ENCODE peak calls at places on chromosomes 16 and 17, in four cellular contexts. Q is lower lobe of right lung, P is mucosa of descending colon, J is GM10248. Z is an unnamed sample.

GRCh38 chr16:64615647-64616280 is 506.1 kb downstream of the CDH11 start:
- DNase-seq in Q (no peak), P (no peak), J (no peak), Z (no peak)

GRCh38 chr17:38749222-38750043 is 1.3 kb upstream of the PCGF2 start:
- DNase-seq in Q (peak; percentile 92), P (peak; percentile 88), J (no peak), Z (no peak)

GRCh38 chr17:64420143-64420670 is 28.7 kb upstream of the MILR1 start:
- DNase-seq in Q (no peak), P (no peak), J (peak; percentile 66), Z (peak; percentile 55)

GRCh38 chr16:47461598-47462266 is 601 bp downstream of the PHKB start:
- DNase-seq in Q (no peak), P (no peak), J (peak; percentile 35), Z (peak; percentile 69)

GRCh38 chr17:40071720-40072480 is 9.1 kb downstream of the THRA start:
- DNase-seq in Q (peak; percentile 85), P (peak; percentile 87), J (no peak), Z (no peak)

GRCh38 chr16:81544261-81544660 is 99.7 kb downstream of the CMIP start:
- DNase-seq in Q (peak; percentile 46), P (no peak), J (no peak), Z (no peak)

GRCh38 chr17:35449371-35449931 is 885 bp upstream of the SLFN13 start:
- DNase-seq in Q (peak; percentile 60), P (peak; percentile 34), J (peak; percentile 58), Z (no peak)

GRCh38 chr16:27485811-27486210 is 63.9 kb downstream of the GTF3C1 start:
- DNase-seq in Q (no peak), P (no peak), J (no peak), Z (no peak)

GRCh38 chr17:60383379-60383778 is 8.6 kb downstream of the USP32 start:
- DNase-seq in Q (no peak), P (no peak), J (no peak), Z (no peak)

GRCh38 chr17:50672831-50673551 is 34.7 kb downstream of the ANKRD40 start:
- DNase-seq in Q (no peak), P (peak; percentile 27), J (no peak), Z (no peak)

GRCh38 chr16:58563235-58563634 is 47.9 kb downstream of the SETD6 start:
- DNase-seq in Q (no peak), P (no peak), J (no peak), Z (no peak)

GRCh38 chr16:25210758-25211157 is 6.0 kb upstream of the AQP8 start:
- DNase-seq in Q (no peak), P (no peak), J (no peak), Z (no peak)

GRCh38 chr16:24045641-24046040 is 209.9 kb downstream of the PRKCB start:
- DNase-seq in Q (no peak), P (no peak), J (no peak), Z (no peak)

GRCh38 chr16:24700549-24701392 is 28.7 kb upstream of the TNRC6A start:
- DNase-seq in Q (peak; percentile 46), P (peak; percentile 27), J (no peak), Z (no peak)

GRCh38 chr17:16952401-16952800 is 19.5 kb downstream of the TNFRSF13B start:
- DNase-seq in Q (no peak), P (no peak), J (no peak), Z (no peak)

GRCh38 chr16:75138636-75139035 is 9.7 kb upstream of the ZFP1 start:
- DNase-seq in Q (no peak), P (no peak), J (no peak), Z (no peak)

GRCh38 chr16:84692451-84692850 is 7.3 kb upstream of the USP10 start:
- DNase-seq in Q (no peak), P (no peak), J (no peak), Z (no peak)

GRCh38 chr16:65875362-65876199 is 490.9 kb upstream of the CDH5 start:
- DNase-seq in Q (no peak), P (no peak), J (no peak), Z (no peak)

GRCh38 chr17:12620200-12620720 is 45.4 kb upstream of the MYOCD start:
- DNase-seq in Q (no peak), P (no peak), J (no peak), Z (no peak)

GRCh38 chr16:23124315-23124714 is 24.9 kb downstream of the USP31 start:
- DNase-seq in Q (no peak), P (no peak), J (no peak), Z (no peak)

GRCh38 chr17:55727275-55727674 is 4.6 kb upstream of the TMEM100 start:
- DNase-seq in Q (no peak), P (no peak), J (no peak), Z (no peak)

GRCh38 chr17:5838661-5839300 is 231.4 kb upstream of the WSCD1 start:
- DNase-seq in Q (no peak), P (no peak), J (no peak), Z (no peak)

GRCh38 chr16:25700547-25700946 is 8.8 kb downstream of the HS3ST4 start:
- DNase-seq in Q (no peak), P (no peak), J (no peak), Z (no peak)

GRCh38 chr17:64159051-64159590 is 29.2 kb upstream of the ERN1 start:
- DNase-seq in Q (no peak), P (no peak), J (no peak), Z (no peak)

DNA sequence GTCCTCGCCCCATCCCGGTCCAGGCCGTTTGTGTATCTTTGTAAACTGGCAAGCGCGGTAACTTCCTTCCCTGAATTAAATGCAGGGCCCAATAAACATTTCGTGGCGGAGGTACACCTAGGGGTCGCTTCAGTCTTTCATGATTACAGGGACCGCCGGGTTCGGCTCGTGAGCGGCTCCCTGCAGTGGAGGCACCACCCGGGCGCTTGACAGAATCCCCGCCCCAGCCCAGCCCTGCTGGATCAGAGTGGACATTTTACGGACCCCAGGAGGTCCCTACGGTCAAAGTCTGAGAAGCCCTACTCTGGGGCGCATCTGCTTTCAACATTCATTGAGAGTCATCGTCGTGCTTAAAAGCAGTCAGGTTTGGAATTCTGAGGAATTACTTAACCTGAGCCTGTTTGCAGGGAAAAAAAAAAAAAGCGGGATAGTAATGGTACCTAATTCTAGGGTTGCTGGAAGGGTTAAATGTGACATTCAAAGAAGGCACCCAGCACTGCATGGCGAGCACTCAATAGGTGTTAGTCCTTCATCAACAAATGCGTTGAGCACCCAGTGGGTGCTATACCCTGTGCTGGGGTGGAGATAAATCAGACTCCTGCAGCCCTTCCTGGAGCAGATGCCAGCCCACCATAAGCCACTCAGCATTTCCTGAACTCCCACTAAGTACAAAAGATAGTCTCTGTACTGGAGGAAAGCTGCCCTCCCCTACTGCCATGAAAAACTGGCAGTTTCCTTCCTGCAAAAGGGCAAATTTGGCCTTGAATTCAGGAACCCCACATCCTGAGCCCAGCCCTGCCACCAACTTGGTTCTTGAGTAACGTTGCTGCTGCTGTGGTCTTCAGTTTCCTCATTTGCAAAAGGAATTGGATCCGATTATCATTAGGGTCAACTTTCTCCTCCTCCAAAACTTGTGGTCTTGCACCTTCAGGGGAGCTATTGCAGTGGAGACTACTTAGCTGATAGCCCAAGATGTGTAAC is 658 bp upstream of the DUSP3 start:
- DNase-seq in Q (no peak), P (peak; percentile 20), J (no peak), Z (no peak)
- TF ChIP-seq CTCF in Q (peak; percentile 9), P (no peak), J (no peak), Z (no peak)

GRCh38 chr16:67263201-67263600 is 14.4 kb downstream of the SLC9A5 start:
- DNase-seq in Q (no peak), P (no peak), J (no peak), Z (no peak)

GRCh38 chr16:67260426-67261063 is 11.8 kb downstream of the SLC9A5 start:
- DNase-seq in Q (peak; percentile 30), P (no peak), J (peak; percentile 74), Z (no peak)

GRCh38 chr16:67265834-67266233 is 13.5 kb upstream of the PLEKHG4 start:
- DNase-seq in Q (peak; percentile 20), P (peak; percentile 14), J (no peak), Z (no peak)

GRCh38 chr16:67264866-67265265 is 14.5 kb upstream of the PLEKHG4 start:
- DNase-seq in Q (peak; percentile 16), P (peak; percentile 5), J (no peak), Z (no peak)

DNA sequence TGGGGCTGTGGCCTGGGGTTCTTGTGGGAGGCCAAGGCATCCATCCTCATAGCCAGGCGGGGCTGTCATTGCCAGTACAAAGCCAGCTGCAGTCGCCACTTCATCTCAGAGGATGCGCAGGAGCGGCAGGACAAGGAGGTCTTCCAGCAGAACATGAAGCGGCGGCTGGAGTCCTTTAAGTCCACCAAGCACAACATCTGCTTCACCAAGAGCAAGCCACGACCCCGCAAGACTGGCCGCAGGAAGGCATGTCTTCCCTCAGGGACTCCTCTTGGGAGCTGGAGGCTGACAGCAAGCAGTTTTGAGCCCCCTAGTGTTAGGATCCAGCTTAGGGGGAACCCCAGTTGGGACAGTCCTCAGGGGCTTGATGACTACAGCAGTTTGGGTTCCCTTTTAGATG is 15.1 kb upstream of the PLEKHG4 start:
- DNase-seq in Q (peak; percentile 36), P (peak; percentile 14), J (no peak), Z (no peak)
- TF ChIP-seq CTCF in Q (no peak), P (no peak), J (no peak), Z (peak; percentile 29)

DNA sequence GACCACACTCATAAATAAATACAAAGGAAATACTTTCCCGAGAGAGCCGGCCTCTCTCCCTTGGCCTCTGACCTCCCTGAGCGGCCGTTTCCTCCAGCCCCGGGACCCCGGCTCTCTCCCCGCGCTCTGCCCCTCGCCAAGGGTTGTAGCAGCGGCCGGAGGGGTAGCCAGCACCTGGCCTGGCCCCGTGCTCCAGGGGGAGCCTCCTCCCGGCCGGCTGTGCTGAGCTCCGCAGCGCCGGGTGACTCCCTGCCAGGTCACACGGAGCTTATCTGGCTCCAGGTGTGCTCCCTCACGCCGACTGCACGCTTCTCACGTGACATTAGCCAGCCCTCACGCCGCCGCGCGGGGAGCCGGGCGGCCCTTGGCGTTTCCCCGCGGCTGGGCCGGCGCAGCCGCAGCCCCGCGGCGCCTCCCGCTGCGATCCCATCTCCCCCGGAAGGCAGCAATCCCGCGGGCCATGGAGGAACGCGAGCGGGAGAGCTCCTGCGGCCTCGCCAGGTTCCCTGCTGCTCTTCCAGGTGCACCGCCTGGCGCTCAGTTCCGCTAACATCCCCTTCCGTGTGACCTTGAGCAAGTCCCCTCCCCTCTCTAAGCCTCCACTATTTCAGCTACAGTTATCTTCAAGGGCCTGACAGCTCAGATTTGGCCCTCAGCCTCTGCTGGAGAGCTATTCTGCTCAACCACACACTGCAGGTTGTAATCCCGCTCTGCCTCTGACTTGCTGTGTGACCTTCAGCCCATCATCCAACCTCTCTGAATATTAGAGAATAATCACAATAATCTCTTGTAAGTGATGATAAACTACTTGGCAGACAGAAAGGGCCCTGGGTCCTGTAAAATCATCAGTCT is 3.5 kb downstream of the MYO18A start:
- DNase-seq in Q (peak; percentile 82), P (peak; percentile 86), J (peak; percentile 77), Z (peak; percentile 48)
- TF ChIP-seq CTCF in Q (no peak), P (no peak), J (no peak), Z (no peak)

DNA sequence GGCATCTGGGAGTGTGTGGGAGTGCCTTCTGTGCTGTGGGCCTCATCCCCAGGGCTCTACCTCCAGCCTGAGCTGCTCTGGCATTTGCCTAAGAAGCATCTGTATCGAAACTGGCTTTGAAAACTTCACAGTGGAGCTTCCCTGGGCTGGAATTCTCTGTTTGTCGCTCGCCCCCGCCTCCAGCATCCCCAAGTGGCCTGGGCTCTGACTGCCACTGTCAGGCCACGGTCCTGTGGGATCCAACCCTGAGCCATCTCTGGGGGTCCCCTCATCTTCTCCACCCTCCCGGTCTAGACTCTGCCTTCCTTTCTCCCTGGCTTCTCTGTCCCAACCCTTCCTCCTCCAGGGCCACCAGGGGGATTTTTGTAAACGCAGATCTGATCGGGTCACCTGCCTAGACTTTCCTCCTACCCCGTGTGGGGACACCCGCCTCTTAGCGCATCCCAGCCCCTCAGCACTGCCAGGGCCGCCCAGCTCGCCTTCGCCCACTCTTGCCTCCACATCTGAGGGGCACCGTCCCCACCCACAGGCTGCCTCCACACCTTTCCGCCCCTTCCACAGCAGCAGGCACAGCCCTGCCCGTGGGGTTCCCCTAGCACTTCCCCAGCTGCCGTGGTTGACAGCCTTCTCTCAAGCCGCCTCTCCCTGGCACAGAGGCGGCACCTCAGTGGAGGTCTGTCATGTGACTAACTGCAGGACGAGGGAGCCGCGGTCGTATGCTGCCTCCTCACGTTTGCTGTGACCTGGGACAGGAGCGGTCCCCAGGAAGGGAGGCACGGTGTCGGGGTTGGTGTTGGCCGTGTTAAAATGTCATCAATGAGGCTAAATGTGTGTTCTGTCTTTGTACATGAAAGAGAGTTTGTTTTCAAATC is 12.0 kb downstream of the TBC1D24 start:
- DNase-seq in Q (peak; percentile 85), P (peak; percentile 77), J (peak; percentile 85), Z (no peak)
- TF ChIP-seq CTCF in Q (peak; percentile 27), P (no peak), J (peak; percentile 64), Z (peak; percentile 39)